ENCODE peak calls at places on chromosomes 11 and 22, in four cellular contexts. One of them, this sample, is unnamed.

GRCh38 chr11:19817265-19817851 is 104.7 kb downstream of the NAV2 start:
- DNase-seq in RWPE1: no peak
- DNase-seq in small intestine: no peak
- DNase-seq in OCI-LY7: no peak
- DNase-seq in this sample: no peak

GRCh38 chr22:23745780-23746179 is 5.1 kb downstream of the ZNF70 start:
- DNase-seq in RWPE1: no peak
- DNase-seq in small intestine: peak
- DNase-seq in OCI-LY7: no peak
- DNase-seq in this sample: no peak

GRCh38 chr11:60756307-60757032 is at the start of gene MS4A15:
- DNase-seq in RWPE1: peak
- DNase-seq in small intestine: peak
- DNase-seq in OCI-LY7: peak
- DNase-seq in this sample: no peak

GRCh38 chr11:77046060-77046501 is 11.9 kb downstream of the B3GNT6 start:
- DNase-seq in RWPE1: peak
- DNase-seq in small intestine: peak
- DNase-seq in OCI-LY7: peak
- DNase-seq in this sample: peak

GRCh38 chr11:107576497-107577086 is 11.1 kb upstream of the ALKBH8 start:
- DNase-seq in RWPE1: peak
- DNase-seq in small intestine: peak
- DNase-seq in OCI-LY7: peak
- DNase-seq in this sample: peak

GRCh38 chr11:45225277-45225676 is 60.9 kb downstream of the SYT13 start:
- DNase-seq in RWPE1: no peak
- DNase-seq in small intestine: no peak
- DNase-seq in OCI-LY7: no peak
- DNase-seq in this sample: no peak

GRCh38 chr11:118673361-118674093 is 5.9 kb downstream of the TREH start:
- DNase-seq in RWPE1: no peak
- DNase-seq in small intestine: no peak
- DNase-seq in OCI-LY7: no peak
- DNase-seq in this sample: no peak

GRCh38 chr11:561148-562003 is 606 bp downstream of the RASSF7 start:
- DNase-seq in RWPE1: peak
- DNase-seq in small intestine: peak
- DNase-seq in OCI-LY7: no peak
- DNase-seq in this sample: peak

GRCh38 chr11:94671553-94672366 is 96.4 kb upstream of the AMOTL1 start:
- DNase-seq in RWPE1: no peak
- DNase-seq in small intestine: no peak
- DNase-seq in OCI-LY7: no peak
- DNase-seq in this sample: no peak

GRCh38 chr11:45927332-45927683 is 4.9 kb downstream of the LARGE2 start:
- DNase-seq in RWPE1: no peak
- DNase-seq in small intestine: no peak
- DNase-seq in OCI-LY7: no peak
- DNase-seq in this sample: peak

GRCh38 chr11:84430661-84431060 is 1144.5 kb upstream of the CCDC90B start:
- DNase-seq in RWPE1: no peak
- DNase-seq in small intestine: no peak
- DNase-seq in OCI-LY7: no peak
- DNase-seq in this sample: no peak

GRCh38 chr11:123292647-123293046 is 97.6 kb upstream of the CLMP start:
- DNase-seq in RWPE1: no peak
- DNase-seq in small intestine: no peak
- DNase-seq in OCI-LY7: no peak
- DNase-seq in this sample: no peak

GRCh38 chr22:33111491-33111890 is 53.3 kb upstream of the SYN3 start:
- DNase-seq in RWPE1: no peak
- DNase-seq in small intestine: no peak
- DNase-seq in OCI-LY7: peak
- DNase-seq in this sample: no peak

GRCh38 chr22:33109532-33110148 is 51.5 kb upstream of the SYN3 start:
- DNase-seq in RWPE1: no peak
- DNase-seq in small intestine: no peak
- DNase-seq in OCI-LY7: no peak
- DNase-seq in this sample: no peak

GRCh38 chr22:33110562-33111163 is 52.5 kb upstream of the SYN3 start:
- DNase-seq in RWPE1: no peak
- DNase-seq in small intestine: no peak
- DNase-seq in OCI-LY7: no peak
- DNase-seq in this sample: no peak

GRCh38 chr22:33114570-33114969 is 56.4 kb upstream of the SYN3 start:
- DNase-seq in RWPE1: no peak
- DNase-seq in small intestine: no peak
- DNase-seq in OCI-LY7: no peak
- DNase-seq in this sample: no peak

GRCh38 chr22:33112606-33113005 is 54.4 kb upstream of the SYN3 start:
- DNase-seq in RWPE1: no peak
- DNase-seq in small intestine: no peak
- DNase-seq in OCI-LY7: peak
- DNase-seq in this sample: no peak
- H3K27ac ChIP-seq in RWPE1: no peak
- H3K27ac ChIP-seq in small intestine: no peak
- H3K27ac ChIP-seq in OCI-LY7: peak
- H3K27ac ChIP-seq in this sample: no peak

DNA sequence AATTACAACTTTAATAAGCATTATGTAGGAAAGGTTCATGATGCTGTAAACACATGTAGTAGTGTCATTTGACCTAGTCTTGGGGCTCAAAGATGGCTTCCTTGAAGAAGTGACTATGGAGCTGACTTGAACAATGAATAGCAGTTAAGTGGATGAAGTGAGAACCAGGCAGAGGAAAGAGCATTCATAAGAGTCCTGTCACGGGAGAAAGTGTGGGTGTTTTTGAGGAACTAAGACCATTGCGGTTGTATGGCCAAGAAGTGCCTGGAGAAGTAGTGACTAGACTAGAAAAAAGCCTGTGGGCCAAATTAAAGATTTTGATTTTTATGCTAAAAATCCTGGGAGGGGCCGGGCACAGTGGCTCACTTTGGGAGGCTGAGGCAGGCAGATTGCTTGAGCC is 7.2 kb upstream of the IL18BP start:
- DNase-seq in RWPE1: no peak
- DNase-seq in small intestine: no peak
- DNase-seq in OCI-LY7: peak
- DNase-seq in this sample: no peak
- H3K27ac ChIP-seq in RWPE1: no peak
- H3K27ac ChIP-seq in small intestine: no peak
- H3K27ac ChIP-seq in OCI-LY7: no peak
- H3K27ac ChIP-seq in this sample: no peak

DNA sequence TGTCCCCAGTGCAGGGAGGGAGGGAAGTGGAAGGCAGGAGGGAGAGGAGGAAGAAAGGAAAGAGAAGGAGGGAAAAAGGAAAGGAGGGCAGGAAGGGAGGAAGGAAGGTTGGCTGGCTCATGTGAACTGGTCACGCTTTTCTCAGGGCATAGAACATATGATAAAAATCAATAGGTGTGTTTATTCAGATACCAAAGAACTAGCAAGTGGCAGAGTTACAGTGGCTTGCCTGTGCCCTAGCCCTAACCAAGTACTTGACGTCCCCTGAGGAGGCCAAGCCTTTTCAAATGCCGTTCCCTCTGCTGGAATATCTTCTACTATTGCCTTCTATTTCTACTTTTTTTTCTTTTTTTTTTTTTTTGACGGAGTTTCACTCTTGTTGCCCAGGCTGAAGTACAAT is 33.5 kb downstream of the CHRDL2 start:
- DNase-seq in RWPE1: no peak
- DNase-seq in small intestine: peak
- DNase-seq in OCI-LY7: no peak
- DNase-seq in this sample: no peak
- H3K27ac ChIP-seq in RWPE1: no peak
- H3K27ac ChIP-seq in small intestine: no peak
- H3K27ac ChIP-seq in OCI-LY7: no peak
- H3K27ac ChIP-seq in this sample: peak

GRCh38 chr11:12224537-12224893 is 114.1 kb downstream of the MICAL2 start:
- DNase-seq in RWPE1: no peak
- DNase-seq in small intestine: peak
- DNase-seq in OCI-LY7: no peak
- DNase-seq in this sample: peak

GRCh38 chr11:12220305-12220704 is 109.9 kb downstream of the MICAL2 start:
- DNase-seq in RWPE1: no peak
- DNase-seq in small intestine: no peak
- DNase-seq in OCI-LY7: no peak
- DNase-seq in this sample: peak

GRCh38 chr11:12221136-12221535 is 110.7 kb downstream of the MICAL2 start:
- DNase-seq in RWPE1: no peak
- DNase-seq in small intestine: no peak
- DNase-seq in OCI-LY7: no peak
- DNase-seq in this sample: no peak

GRCh38 chr11:12223771-12224536 is 113.6 kb downstream of the MICAL2 start:
- DNase-seq in RWPE1: no peak
- DNase-seq in small intestine: peak
- DNase-seq in OCI-LY7: no peak
- DNase-seq in this sample: peak

GRCh38 chr11:12222099-12222751 is 111.8 kb downstream of the MICAL2 start:
- DNase-seq in RWPE1: no peak
- DNase-seq in small intestine: peak
- DNase-seq in OCI-LY7: no peak
- DNase-seq in this sample: peak
- H3K27ac ChIP-seq in RWPE1: peak
- H3K27ac ChIP-seq in small intestine: no peak
- H3K27ac ChIP-seq in OCI-LY7: no peak
- H3K27ac ChIP-seq in this sample: peak

GRCh38 chr22:46738642-46738960 is 549 bp upstream of the CERK start:
- DNase-seq in RWPE1: no peak
- DNase-seq in small intestine: no peak
- DNase-seq in OCI-LY7: no peak
- DNase-seq in this sample: no peak
- H3K27ac ChIP-seq in RWPE1: peak
- H3K27ac ChIP-seq in small intestine: peak
- H3K27ac ChIP-seq in OCI-LY7: no peak
- H3K27ac ChIP-seq in this sample: peak

GRCh38 chr11:64390558-64390957 is 31.6 kb downstream of the RPS6KA4 start:
- DNase-seq in RWPE1: no peak
- DNase-seq in small intestine: no peak
- DNase-seq in OCI-LY7: no peak
- DNase-seq in this sample: no peak
- H3K27ac ChIP-seq in RWPE1: no peak
- H3K27ac ChIP-seq in small intestine: no peak
- H3K27ac ChIP-seq in OCI-LY7: no peak
- H3K27ac ChIP-seq in this sample: no peak

GRCh38 chr11:2194877-2195755 is 23.5 kb upstream of the TH start:
- DNase-seq in RWPE1: no peak
- DNase-seq in small intestine: no peak
- DNase-seq in OCI-LY7: peak
- DNase-seq in this sample: peak

GRCh38 chr11:2193099-2193886 is 21.7 kb upstream of the TH start:
- DNase-seq in RWPE1: peak
- DNase-seq in small intestine: peak
- DNase-seq in OCI-LY7: no peak
- DNase-seq in this sample: peak

GRCh38 chr11:2196970-2197770 is 25.6 kb upstream of the TH start:
- DNase-seq in RWPE1: peak
- DNase-seq in small intestine: peak
- DNase-seq in OCI-LY7: peak
- DNase-seq in this sample: peak

GRCh38 chr11:2197771-2198520 is 26.3 kb upstream of the TH start:
- DNase-seq in RWPE1: no peak
- DNase-seq in small intestine: no peak
- DNase-seq in OCI-LY7: no peak
- DNase-seq in this sample: no peak

GRCh38 chr11:2195756-2196088 is 24.1 kb upstream of the TH start:
- DNase-seq in RWPE1: no peak
- DNase-seq in small intestine: no peak
- DNase-seq in OCI-LY7: no peak
- DNase-seq in this sample: no peak
- H3K27ac ChIP-seq in RWPE1: no peak
- H3K27ac ChIP-seq in small intestine: no peak
- H3K27ac ChIP-seq in OCI-LY7: no peak
- H3K27ac ChIP-seq in this sample: no peak

GRCh38 chr22:46737105-46737975 is 712 bp downstream of the CERK start:
- DNase-seq in RWPE1: peak
- DNase-seq in small intestine: no peak
- DNase-seq in OCI-LY7: peak
- DNase-seq in this sample: peak
- H3K27ac ChIP-seq in RWPE1: peak
- H3K27ac ChIP-seq in small intestine: peak
- H3K27ac ChIP-seq in OCI-LY7: peak
- H3K27ac ChIP-seq in this sample: peak

GRCh38 chr11:92226331-92227232 is 2.0 kb downstream of the FAT3 start:
- DNase-seq in RWPE1: no peak
- DNase-seq in small intestine: no peak
- DNase-seq in OCI-LY7: no peak
- DNase-seq in this sample: no peak

GRCh38 chr11:92225206-92225562 is 566 bp downstream of the FAT3 start:
- DNase-seq in RWPE1: no peak
- DNase-seq in small intestine: no peak
- DNase-seq in OCI-LY7: no peak
- DNase-seq in this sample: no peak

GRCh38 chr11:92227233-92227593 is 2.6 kb downstream of the FAT3 start:
- DNase-seq in RWPE1: no peak
- DNase-seq in small intestine: no peak
- DNase-seq in OCI-LY7: no peak
- DNase-seq in this sample: no peak

GRCh38 chr11:92224394-92225205 is at the start of gene FAT3:
- DNase-seq in RWPE1: peak
- DNase-seq in small intestine: no peak
- DNase-seq in OCI-LY7: no peak
- DNase-seq in this sample: no peak

DNA sequence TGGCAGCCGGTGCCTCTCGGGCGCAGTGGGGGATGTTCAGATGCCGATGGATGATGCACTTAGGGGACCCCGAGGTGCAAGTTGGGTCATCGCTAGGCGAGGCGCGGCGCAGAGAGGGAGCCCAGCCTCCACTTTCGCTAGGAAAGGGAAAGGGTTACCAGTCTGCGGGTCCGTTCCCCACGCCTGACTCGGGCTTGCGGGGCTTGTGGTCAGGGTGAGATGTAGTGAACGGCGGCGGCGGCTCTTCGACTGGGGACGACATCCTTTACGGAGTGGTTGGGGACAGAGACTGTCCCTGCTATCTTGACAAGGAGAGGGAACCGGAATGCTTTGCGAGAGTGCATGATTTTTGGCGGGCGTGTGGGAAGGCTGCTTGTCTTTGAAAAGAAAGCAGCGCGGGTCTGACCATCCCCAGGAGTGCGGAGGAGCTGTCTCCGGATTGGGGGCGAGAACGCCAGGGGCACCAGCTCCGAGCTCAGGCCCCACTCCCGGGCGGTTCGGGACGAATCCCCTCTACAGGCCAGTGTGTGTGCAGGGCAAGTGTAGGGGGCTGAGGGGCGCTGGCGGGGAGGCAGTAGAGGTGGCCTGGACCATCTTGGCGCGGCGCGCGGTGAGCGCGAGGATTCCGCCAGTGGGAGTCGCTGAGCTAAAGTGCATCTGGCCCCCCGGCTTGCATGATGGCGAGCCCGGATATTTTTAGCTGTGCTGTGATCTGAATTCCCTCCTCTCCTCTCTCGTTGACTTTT is 1.1 kb downstream of the FAT3 start:
- DNase-seq in RWPE1: no peak
- DNase-seq in small intestine: no peak
- DNase-seq in OCI-LY7: no peak
- DNase-seq in this sample: no peak
- H3K27ac ChIP-seq in RWPE1: no peak
- H3K27ac ChIP-seq in small intestine: no peak
- H3K27ac ChIP-seq in OCI-LY7: no peak
- H3K27ac ChIP-seq in this sample: no peak